ENCODE peak calls at places on chromosomes 6 and 20, in seven cellular contexts. O is mesendoderm, C is neuronal stem cell, S is IMR-90, U is H1, K is trophoblast cell, L is mesenchymal stem cell. H is an unnamed sample.

GRCh38 chr6:14849224-14849623 is 396.6 kb upstream of the JARID2 start:
- DNase-seq in L (no peak), S (no peak), C (peak), K (no peak), U (no peak), O (no peak), H (no peak)

GRCh38 chr20:17571153-17571527 is 1.3 kb downstream of the DSTN start:
- DNase-seq in L (no peak), K (no peak), U (no peak), C (no peak), O (no peak), S (no peak), H (no peak)

GRCh38 chr6:167673951-167674350 is 152.8 kb upstream of the AFDN start:
- DNase-seq in U (no peak), O (no peak), K (no peak), L (no peak), C (no peak), S (no peak), H (no peak)

GRCh38 chr6:56101141-56101553 is 146.2 kb downstream of the COL21A1 start:
- DNase-seq in C (no peak), S (peak), U (no peak), O (no peak), K (peak), L (peak), H (no peak)

GRCh38 chr20:49951160-49951559 is 15.0 kb downstream of the RNF114 start:
- DNase-seq in C (no peak), O (no peak), K (no peak), S (peak), L (peak), U (no peak), H (no peak)

GRCh38 chr6:100612101-100612500 is 147.4 kb upstream of the SIM1 start:
- DNase-seq in C (no peak), O (no peak), L (no peak), K (no peak), U (no peak), S (no peak), H (no peak)

GRCh38 chr20:36477475-36477874 is 63.8 kb upstream of the MYL9 start:
- DNase-seq in K (no peak), S (no peak), C (no peak), L (no peak), O (no peak), U (no peak), H (no peak)

GRCh38 chr6:117165921-117166499 is 99.3 kb upstream of the VGLL2 start:
- DNase-seq in K (no peak), C (no peak), O (peak), U (no peak), S (no peak), L (peak), H (no peak)

GRCh38 chr6:142844065-142844755 is 100.8 kb downstream of the HIVEP2 start:
- DNase-seq in L (peak), C (no peak), O (no peak), K (no peak), U (no peak), S (peak), H (no peak)

GRCh38 chr6:166338854-166339253 is 3.5 kb downstream of the SFT2D1 start:
- DNase-seq in C (no peak), L (no peak), S (no peak), O (no peak), K (no peak), U (no peak), H (no peak)

GRCh38 chr20:51128198-51128597 is 105.3 kb upstream of the KCNG1 start:
- DNase-seq in S (peak), U (no peak), C (no peak), K (no peak), O (no peak), L (peak), H (peak)

GRCh38 chr6:13553646-13554045 is 20.8 kb upstream of the SIRT5 start:
- DNase-seq in L (no peak), K (peak), U (no peak), S (no peak), O (no peak), C (no peak), H (no peak)

GRCh38 chr6:44569131-44569530 is 181.6 kb downstream of the CDC5L start:
- DNase-seq in C (no peak), L (no peak), O (no peak), K (no peak), S (no peak), U (no peak), H (no peak)

GRCh38 chr6:126625019-126625418 is 285.1 kb downstream of the CENPW start:
- DNase-seq in K (no peak), C (peak), O (peak), U (no peak), S (peak), L (peak), H (no peak)

GRCh38 chr6:166318649-166319600 is 10.7 kb upstream of the PRR18 start:
- DNase-seq in C (no peak), L (no peak), O (peak), K (no peak), U (no peak), S (no peak), H (peak)

GRCh38 chr6:108165714-108166663 is at the start of gene NR2E1:
- DNase-seq in K (no peak), S (peak), O (no peak), U (no peak), L (no peak), C (no peak), H (peak)

GRCh38 chr20:16001286-16001685 is 572.0 kb downstream of the KIF16B start:
- DNase-seq in U (no peak), K (no peak), C (no peak), O (no peak), S (no peak), L (no peak), H (no peak)

GRCh38 chr6:25889877-25890853 is 16.1 kb upstream of the SLC17A3 start:
- DNase-seq in K (peak), U (no peak), L (peak), S (peak), C (peak), O (peak), H (no peak)

GRCh38 chr6:148385379-148385778 is 42.7 kb downstream of the SASH1 start:
- DNase-seq in K (no peak), O (peak), U (no peak), L (no peak), S (no peak), C (no peak), H (no peak)

GRCh38 chr20:18571578-18571977 is 4.3 kb downstream of the SMIM26 start:
- DNase-seq in L (no peak), O (no peak), C (no peak), U (no peak), S (no peak), K (no peak), H (no peak)

GRCh38 chr20:20371133-20371532 is 3.2 kb downstream of the INSM1 start:
- DNase-seq in K (no peak), O (no peak), S (no peak), C (no peak), U (no peak), L (no peak), H (no peak)

GRCh38 chr6:39118921-39119320 is 3.9 kb upstream of the SAYSD1 start:
- DNase-seq in C (no peak), K (peak), S (no peak), U (no peak), L (no peak), O (no peak), H (no peak)

GRCh38 chr20:36301359-36302119 is 4.6 kb upstream of the DLGAP4 start:
- DNase-seq in K (no peak), L (no peak), O (no peak), U (no peak), C (no peak), S (no peak), H (no peak)

GRCh38 chr20:791056-791455 is 22.8 kb upstream of the SLC52A3 start:
- DNase-seq in K (no peak), L (no peak), S (no peak), U (no peak), O (no peak), C (no peak), H (no peak)

GRCh38 chr20:36030143-36030542 is 61.8 kb downstream of the CNBD2 start:
- DNase-seq in S (peak), O (no peak), U (no peak), L (no peak), C (no peak), K (no peak), H (no peak)

GRCh38 chr6:12356983-12357972 is 67.1 kb downstream of the EDN1 start:
- DNase-seq in K (peak), L (no peak), C (no peak), O (no peak), S (no peak), U (no peak), H (no peak)

GRCh38 chr6:148497256-148497655 is 154.6 kb downstream of the SASH1 start:
- DNase-seq in U (no peak), C (no peak), O (no peak), K (peak), S (peak), L (peak), H (no peak)

GRCh38 chr6:136034422-136034821 is 182.9 kb downstream of the PDE7B start:
- DNase-seq in O (no peak), K (no peak), U (no peak), S (no peak), L (no peak), C (no peak), H (peak)

GRCh38 chr20:51043811-51044210 is 20.9 kb upstream of the KCNG1 start:
- DNase-seq in L (peak), U (no peak), C (no peak), K (no peak), S (peak), O (no peak), H (no peak)

GRCh38 chr6:98769546-98769945 is 64.8 kb upstream of the POU3F2 start:
- DNase-seq in U (no peak), C (no peak), L (no peak), O (peak), K (no peak), S (peak), H (peak)

GRCh38 chr20:63653974-63654680 is 903 bp upstream of the STMN3 start:
- DNase-seq in U (no peak), S (no peak), O (no peak), C (no peak), L (no peak), K (no peak), H (no peak)

GRCh38 chr6:63904844-63905243 is 269.2 kb downstream of the PHF3 start:
- DNase-seq in U (no peak), L (peak), K (peak), S (peak), O (no peak), C (no peak), H (no peak)

GRCh38 chr6:572596-573265 is 84.2 kb downstream of the HUS1B start:
- DNase-seq in S (peak), U (no peak), K (no peak), O (no peak), L (no peak), C (no peak), H (no peak)

GRCh38 chr6:98498359-98498758 is 336.0 kb upstream of the POU3F2 start:
- DNase-seq in S (no peak), C (no peak), L (no peak), U (no peak), O (no peak), K (no peak), H (no peak)

GRCh38 chr6:39937686-39938333 is 3.5 kb upstream of the MOCS1 start:
- DNase-seq in U (no peak), C (no peak), S (no peak), O (no peak), L (no peak), K (no peak), H (no peak)

GRCh38 chr6:107823047-107823557 is 1.0 kb downstream of the SCML4 start:
- DNase-seq in O (no peak), U (no peak), S (no peak), L (no peak), C (no peak), K (no peak), H (no peak)

GRCh38 chr6:123448306-123448884 is 188.4 kb downstream of the TRDN start:
- DNase-seq in K (no peak), C (no peak), S (no peak), U (no peak), L (no peak), O (peak), H (no peak)

GRCh38 chr6:83978324-83978734 is 55.2 kb upstream of the MRAP2 start:
- DNase-seq in C (no peak), L (no peak), K (no peak), O (peak), U (no peak), S (no peak), H (no peak)

GRCh38 chr6:36241728-36242127 is 28.1 kb upstream of the PNPLA1 start:
- DNase-seq in L (no peak), K (no peak), O (no peak), C (no peak), U (no peak), S (peak), H (no peak)

GRCh38 chr20:37673429-37673828 is 20.4 kb upstream of the CTNNBL1 start:
- DNase-seq in L (no peak), S (no peak), K (no peak), U (no peak), C (no peak), O (peak), H (no peak)
- H2BK5ac ChIP-seq in L (no peak), S (no peak), K (no peak), U (no peak), C (peak), O (no peak), H (no peak)

DNA sequence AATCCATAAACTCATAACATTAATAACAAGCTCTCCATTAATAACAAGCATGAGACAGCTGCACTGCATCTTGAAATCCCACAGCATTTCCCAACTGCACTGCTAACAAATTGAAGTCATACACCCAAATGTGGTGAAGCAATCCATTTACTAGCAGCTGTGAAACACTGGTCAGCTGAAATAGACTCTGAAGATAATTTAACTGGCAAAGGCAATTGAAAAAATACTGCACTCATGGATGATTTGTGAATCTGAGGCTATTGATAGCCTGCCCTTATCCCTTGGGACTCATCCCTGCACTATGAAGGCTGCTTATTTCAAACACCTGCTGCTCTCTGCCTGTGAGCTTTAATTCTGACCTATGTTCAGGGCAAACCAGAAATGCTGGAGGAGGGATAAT is 49.1 kb upstream of the PLCB1 start:
- DNase-seq in O (no peak), U (no peak), S (peak), C (no peak), K (no peak), L (peak), H (no peak)
- H2BK5ac ChIP-seq in O (no peak), U (no peak), S (no peak), C (no peak), K (no peak), L (no peak), H (no peak)

DNA sequence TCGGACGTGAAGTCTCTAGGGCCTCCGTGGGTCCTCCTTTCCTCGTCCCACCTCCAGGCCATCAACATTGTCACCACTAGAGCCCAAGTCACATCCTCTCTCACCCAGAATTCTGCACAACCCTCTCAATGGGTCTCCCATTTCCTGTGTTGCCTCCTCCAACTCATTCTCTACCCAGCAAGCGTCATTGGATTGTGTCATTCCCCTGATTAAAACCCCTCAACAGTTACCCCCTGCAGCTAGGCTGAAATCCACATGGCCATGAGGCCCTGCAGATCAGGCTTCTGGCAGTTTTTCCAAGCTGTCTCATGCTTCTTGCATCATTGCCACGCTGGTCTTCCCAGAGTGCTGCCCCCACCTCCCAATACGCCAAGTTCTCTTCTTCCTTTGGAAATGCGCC is 12.9 kb upstream of the FAM210B start:
- DNase-seq in L (no peak), U (no peak), K (no peak), C (no peak), S (no peak), O (peak), H (no peak)
- H2BK5ac ChIP-seq in L (no peak), U (no peak), K (no peak), C (no peak), S (no peak), O (no peak), H (no peak)

GRCh38 chr20:58004900-58005299 is 223.6 kb downstream of the ANKRD60 start:
- DNase-seq in K (no peak), S (no peak), C (no peak), U (no peak), O (no peak), L (no peak), H (no peak)
- H2BK5ac ChIP-seq in K (no peak), S (no peak), C (no peak), U (no peak), O (no peak), L (no peak), H (no peak)

GRCh38 chr6:79280756-79281155 is 46.3 kb upstream of the HMGN3 start:
- DNase-seq in O (no peak), L (no peak), K (no peak), C (no peak), U (no peak), S (no peak), H (no peak)
- H2BK5ac ChIP-seq in O (no peak), L (no peak), K (no peak), C (no peak), U (no peak), S (no peak), H (no peak)

DNA sequence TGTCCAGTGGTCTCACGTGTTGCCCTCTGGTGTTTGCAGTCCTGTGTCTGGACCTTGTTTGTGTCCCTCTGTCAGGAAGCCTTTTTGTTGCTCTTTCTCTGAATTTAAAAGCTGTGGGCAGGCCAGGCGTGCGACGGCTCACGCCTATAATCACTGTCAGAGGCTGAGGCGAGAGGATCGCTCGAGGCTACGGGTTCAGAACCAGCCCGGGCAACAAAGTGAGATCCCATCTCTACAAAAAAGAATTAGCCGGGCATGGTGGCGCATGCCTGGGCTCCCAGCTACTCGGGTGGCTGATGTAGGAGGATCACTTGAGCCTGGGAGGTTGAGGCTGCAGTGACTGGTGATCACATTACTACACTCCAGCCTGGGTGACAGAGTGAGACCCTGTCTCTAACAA is 28.5 kb downstream of the OSBPL2 start:
- DNase-seq in L (no peak), K (peak), O (no peak), C (no peak), U (no peak), S (no peak), H (no peak)
- H2BK5ac ChIP-seq in L (no peak), K (peak), O (no peak), C (no peak), U (no peak), S (no peak), H (no peak)

GRCh38 chr6:93177918-93178317 is 241.4 kb downstream of the EPHA7 start:
- DNase-seq in O (no peak), S (no peak), C (no peak), L (no peak), K (no peak), U (no peak), H (no peak)

GRCh38 chr6:93182933-93183479 is 236.4 kb downstream of the EPHA7 start:
- DNase-seq in C (no peak), L (no peak), S (no peak), K (no peak), U (no peak), O (no peak), H (no peak)

GRCh38 chr6:93183513-93183912 is 235.8 kb downstream of the EPHA7 start:
- DNase-seq in C (no peak), U (no peak), S (no peak), K (no peak), O (peak), L (peak), H (no peak)
- H2BK5ac ChIP-seq in C (no peak), U (no peak), S (no peak), K (no peak), O (no peak), L (no peak), H (no peak)